ENCODE peak calls at places on chromosomes 16 and 17, in four cellular contexts. One of them, this sample, is unnamed.

GRCh38 chr17:82343560-82343959 is 10.0 kb upstream of the SECTM1 start:
- DNase-seq in cardiac fibroblast: no peak
- DNase-seq in brain microvascular endothelial cell: no peak
- DNase-seq in left lung: peak
- DNase-seq in this sample: no peak

GRCh38 chr16:10871157-10871991 is 5.6 kb upstream of the CIITA start:
- DNase-seq in cardiac fibroblast: peak
- DNase-seq in brain microvascular endothelial cell: peak
- DNase-seq in left lung: peak
- DNase-seq in this sample: no peak

GRCh38 chr16:85273293-85273692 is 161.0 kb upstream of the CIBAR2 start:
- DNase-seq in cardiac fibroblast: no peak
- DNase-seq in brain microvascular endothelial cell: no peak
- DNase-seq in left lung: no peak
- DNase-seq in this sample: no peak

GRCh38 chr17:8124350-8125195 is 667 bp upstream of the HES7 start:
- DNase-seq in cardiac fibroblast: peak
- DNase-seq in brain microvascular endothelial cell: no peak
- DNase-seq in left lung: peak
- DNase-seq in this sample: peak

GRCh38 chr17:62760888-62761267 is 47.2 kb downstream of the MARCHF10 start:
- DNase-seq in cardiac fibroblast: no peak
- DNase-seq in brain microvascular endothelial cell: no peak
- DNase-seq in left lung: no peak
- DNase-seq in this sample: peak

GRCh38 chr16:2473425-2473926 is 1.5 kb upstream of the TBC1D24 start:
- DNase-seq in cardiac fibroblast: no peak
- DNase-seq in brain microvascular endothelial cell: no peak
- DNase-seq in left lung: no peak
- DNase-seq in this sample: peak

GRCh38 chr17:48148029-48148759 is 40.6 kb downstream of the SNX11 start:
- DNase-seq in cardiac fibroblast: no peak
- DNase-seq in brain microvascular endothelial cell: no peak
- DNase-seq in left lung: no peak
- DNase-seq in this sample: no peak

GRCh38 chr17:83101805-83102480 is 22.5 kb downstream of the METRNL start:
- DNase-seq in cardiac fibroblast: no peak
- DNase-seq in brain microvascular endothelial cell: no peak
- DNase-seq in left lung: no peak
- DNase-seq in this sample: no peak

GRCh38 chr16:11639925-11640899 is 28.0 kb upstream of the SNN start:
- DNase-seq in cardiac fibroblast: peak
- DNase-seq in brain microvascular endothelial cell: peak
- DNase-seq in left lung: peak
- DNase-seq in this sample: peak

GRCh38 chr17:78781339-78782304 is at the start of gene CYTH1:
- DNase-seq in cardiac fibroblast: peak
- DNase-seq in brain microvascular endothelial cell: no peak
- DNase-seq in left lung: peak
- DNase-seq in this sample: peak

GRCh38 chr16:23768581-23768980 is 13.8 kb downstream of the CHP2 start:
- DNase-seq in cardiac fibroblast: no peak
- DNase-seq in brain microvascular endothelial cell: no peak
- DNase-seq in left lung: no peak
- DNase-seq in this sample: peak

GRCh38 chr16:27973678-27974077 is 89.8 kb downstream of the GSG1L start:
- DNase-seq in cardiac fibroblast: no peak
- DNase-seq in brain microvascular endothelial cell: no peak
- DNase-seq in left lung: no peak
- DNase-seq in this sample: no peak

GRCh38 chr17:80119271-80119791 is 17.9 kb downstream of the GAA start:
- DNase-seq in cardiac fibroblast: no peak
- DNase-seq in brain microvascular endothelial cell: no peak
- DNase-seq in left lung: no peak
- DNase-seq in this sample: no peak

GRCh38 chr16:31355701-31356100 is 725 bp downstream of the ITGAX start:
- DNase-seq in cardiac fibroblast: no peak
- DNase-seq in brain microvascular endothelial cell: no peak
- DNase-seq in left lung: no peak
- DNase-seq in this sample: no peak

GRCh38 chr16:69709456-69710084 is 16.8 kb downstream of the NQO1 start:
- DNase-seq in cardiac fibroblast: peak
- DNase-seq in brain microvascular endothelial cell: peak
- DNase-seq in left lung: no peak
- DNase-seq in this sample: no peak

GRCh38 chr16:52545544-52546262 is 1.2 kb downstream of the TOX3 start:
- DNase-seq in cardiac fibroblast: no peak
- DNase-seq in brain microvascular endothelial cell: no peak
- DNase-seq in left lung: peak
- DNase-seq in this sample: peak

GRCh38 chr16:72429566-72430160 is 257.7 kb upstream of the PMFBP1 start:
- DNase-seq in cardiac fibroblast: no peak
- DNase-seq in brain microvascular endothelial cell: no peak
- DNase-seq in left lung: no peak
- DNase-seq in this sample: no peak

DNA sequence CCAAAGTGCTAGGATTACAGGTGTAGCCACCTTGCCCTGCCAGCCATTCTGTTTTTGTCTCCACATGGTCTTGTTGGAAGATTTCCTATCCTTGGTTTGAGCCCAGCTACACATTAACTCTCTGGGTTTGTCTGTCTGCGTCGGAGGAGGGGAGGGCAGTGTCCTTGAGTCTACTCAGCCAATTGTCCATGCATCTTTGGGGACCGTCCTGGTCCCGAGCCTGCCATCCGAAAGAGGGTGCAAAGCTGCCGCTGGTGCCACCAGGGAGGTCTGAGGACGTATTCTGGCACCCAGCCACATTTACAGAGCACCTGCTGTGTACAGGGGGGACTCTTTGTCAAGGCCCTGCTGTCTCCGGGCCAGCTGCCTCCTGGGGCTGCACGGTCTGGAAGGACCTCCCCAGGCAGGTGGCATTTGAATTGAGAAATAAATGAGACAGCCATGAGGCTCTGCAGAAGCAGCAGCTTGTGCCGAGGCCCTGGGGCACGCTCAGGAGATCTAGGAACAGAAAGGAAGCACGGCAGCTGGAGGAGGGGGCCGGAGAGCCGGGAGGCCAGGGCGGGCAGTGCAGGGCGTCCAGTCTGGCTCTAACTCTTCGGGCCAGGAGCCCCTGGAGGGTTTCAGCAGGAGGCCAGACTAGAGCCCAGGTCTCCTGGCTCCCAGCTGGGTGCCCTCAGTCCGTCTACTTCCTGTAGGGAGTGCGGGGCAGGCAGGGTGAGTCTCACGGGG is 1.5 kb downstream of the CYBA start:
- DNase-seq in cardiac fibroblast: no peak
- DNase-seq in brain microvascular endothelial cell: no peak
- DNase-seq in left lung: peak
- DNase-seq in this sample: no peak
- H3K4me3 ChIP-seq in cardiac fibroblast: peak
- H3K4me3 ChIP-seq in brain microvascular endothelial cell: peak
- H3K4me3 ChIP-seq in left lung: peak
- H3K4me3 ChIP-seq in this sample: peak

GRCh38 chr17:164536-165235 is 16.8 kb downstream of the DOC2B start:
- DNase-seq in cardiac fibroblast: peak
- DNase-seq in brain microvascular endothelial cell: peak
- DNase-seq in left lung: peak
- DNase-seq in this sample: peak
- TF ChIP-seq CTCF in cardiac fibroblast: peak
- TF ChIP-seq CTCF in brain microvascular endothelial cell: peak
- TF ChIP-seq CTCF in left lung: peak
- TF ChIP-seq CTCF in this sample: peak

GRCh38 chr17:14304222-14304844 is 3.5 kb downstream of the HS3ST3B1 start:
- DNase-seq in cardiac fibroblast: no peak
- DNase-seq in brain microvascular endothelial cell: no peak
- DNase-seq in left lung: no peak
- DNase-seq in this sample: peak
- H3K4me3 ChIP-seq in cardiac fibroblast: peak
- H3K4me3 ChIP-seq in brain microvascular endothelial cell: peak
- H3K4me3 ChIP-seq in left lung: no peak
- H3K4me3 ChIP-seq in this sample: peak

GRCh38 chr16:56029026-56029425 is 153.9 kb upstream of the CES5A start:
- DNase-seq in cardiac fibroblast: no peak
- DNase-seq in brain microvascular endothelial cell: no peak
- DNase-seq in left lung: no peak
- DNase-seq in this sample: peak
- TF ChIP-seq CTCF in cardiac fibroblast: no peak
- TF ChIP-seq CTCF in brain microvascular endothelial cell: no peak
- TF ChIP-seq CTCF in left lung: no peak
- TF ChIP-seq CTCF in this sample: peak

GRCh38 chr16:66924527-66925321 is 611 bp downstream of the RRAD start:
- DNase-seq in cardiac fibroblast: no peak
- DNase-seq in brain microvascular endothelial cell: no peak
- DNase-seq in left lung: peak
- DNase-seq in this sample: peak
- H3K4me3 ChIP-seq in cardiac fibroblast: peak
- H3K4me3 ChIP-seq in brain microvascular endothelial cell: peak
- H3K4me3 ChIP-seq in left lung: peak
- H3K4me3 ChIP-seq in this sample: no peak

This sample was measured in endodermal cell.